ENCODE peak calls at places on chromosomes 12 and 14, in ten cellular contexts. C, J, L, N, Q, Y, Z, R, W and G are unnamed samples.

GRCh38 chr12:121217761-121218160 is 7.8 kb downstream of the P2RX4 start:
- DNase-seq in C (no peak), J (no peak), L (no peak), N (no peak), Q (no peak), Y (no peak), Z (no peak), R (no peak), W (no peak), G (no peak)

GRCh38 chr14:55752580-55753365 is 172.8 kb downstream of the KTN1 start:
- DNase-seq in C (no peak), J (no peak), L (no peak), N (peak; percentile 61), Q (no peak), Y (peak; percentile 38), Z (no peak), R (no peak), W (no peak), G (no peak)

GRCh38 chr12:93757792-93758694 is 80.9 kb downstream of the CRADD start:
- DNase-seq in C (no peak), J (no peak), L (no peak), N (no peak), Q (no peak), Y (no peak), Z (no peak), R (no peak), W (no peak), G (no peak)

GRCh38 chr14:106831322-106831720 is 1304.9 kb downstream of the TMEM121 start:
- DNase-seq in C (peak; percentile 83), J (peak; percentile 54), L (no peak), N (no peak), Q (no peak), Y (no peak), Z (peak; percentile 60), R (no peak), W (no peak), G (no peak)

GRCh38 chr14:69574266-69574953 is at the start of gene CCDC177:
- DNase-seq in C (peak; percentile 67), J (peak; percentile 83), L (peak; percentile 29), N (peak; percentile 46), Q (peak; percentile 74), Y (peak; percentile 72), Z (peak; percentile 79), R (peak; percentile 45), W (peak; percentile 40), G (peak; percentile 87)

GRCh38 chr12:132275110-132275531 is 54.3 kb downstream of the GALNT9 start:
- DNase-seq in C (no peak), J (no peak), L (no peak), N (no peak), Q (peak; percentile 48), Y (peak; percentile 78), Z (no peak), R (no peak), W (no peak), G (no peak)

GRCh38 chr12:54383041-54383609 is 1.4 kb downstream of the ZNF385A start:
- DNase-seq in C (no peak), J (no peak), L (no peak), N (peak; percentile 79), Q (no peak), Y (peak; percentile 90), Z (no peak), R (no peak), W (no peak), G (no peak)

GRCh38 chr14:102545461-102546265 is 36.1 kb upstream of the ANKRD9 start:
- DNase-seq in C (no peak), J (no peak), L (no peak), N (no peak), Q (no peak), Y (no peak), Z (no peak), R (no peak), W (no peak), G (no peak)

GRCh38 chr12:28966049-28966778 is 182.9 kb upstream of the FAR2 start:
- DNase-seq in C (no peak), J (no peak), L (no peak), N (peak; percentile 44), Q (no peak), Y (no peak), Z (no peak), R (no peak), W (peak; percentile 25), G (no peak)

GRCh38 chr12:41242613-41243012 is 54.5 kb downstream of the PDZRN4 start:
- DNase-seq in C (no peak), J (no peak), L (no peak), N (no peak), Q (no peak), Y (no peak), Z (no peak), R (no peak), W (no peak), G (no peak)

GRCh38 chr12:120661432-120661831 is 21.0 kb downstream of the CABP1 start:
- DNase-seq in C (no peak), J (no peak), L (no peak), N (no peak), Q (no peak), Y (no peak), Z (no peak), R (no peak), W (no peak), G (no peak)

GRCh38 chr12:77151030-77151429 is 85.7 kb upstream of the E2F7 start:
- DNase-seq in C (no peak), J (no peak), L (no peak), N (no peak), Q (no peak), Y (peak; percentile 13), Z (no peak), R (no peak), W (no peak), G (no peak)

GRCh38 chr14:92690171-92691011 is 58.0 kb downstream of the LGMN start:
- DNase-seq in C (no peak), J (no peak), L (no peak), N (peak; percentile 59), Q (no peak), Y (peak; percentile 74), Z (no peak), R (no peak), W (no peak), G (no peak)

GRCh38 chr12:122841544-122842321 is 6.5 kb downstream of the HIP1R start:
- DNase-seq in C (no peak), J (no peak), L (no peak), N (peak; percentile 56), Q (no peak), Y (no peak), Z (no peak), R (peak; percentile 72), W (no peak), G (no peak)

GRCh38 chr12:124929649-124930419 is 15.4 kb upstream of the UBC start:
- DNase-seq in C (no peak), J (no peak), L (no peak), N (no peak), Q (no peak), Y (no peak), Z (no peak), R (no peak), W (no peak), G (no peak)

GRCh38 chr14:73633115-73633514 is 11.7 kb upstream of the DNAL1 start:
- DNase-seq in C (no peak), J (no peak), L (no peak), N (no peak), Q (no peak), Y (no peak), Z (no peak), R (no peak), W (no peak), G (no peak)

GRCh38 chr12:75837700-75838099 is 193.9 kb downstream of the PHLDA1 start:
- DNase-seq in C (no peak), J (no peak), L (no peak), N (no peak), Q (no peak), Y (no peak), Z (no peak), R (no peak), W (no peak), G (no peak)

GRCh38 chr14:90362558-90362896 is 30.8 kb upstream of the NRDE2 start:
- DNase-seq in C (no peak), J (no peak), L (no peak), N (no peak), Q (no peak), Y (no peak), Z (no peak), R (no peak), W (no peak), G (no peak)
- TF ChIP-seq CTCF in C (no peak), J (no peak), L (no peak), N (no peak), Q (no peak), Y (no peak), Z (no peak), R (no peak), W (no peak), G (no peak)

GRCh38 chr14:52917732-52918131 is 33.1 kb downstream of the FERMT2 start:
- DNase-seq in C (no peak), J (no peak), L (no peak), N (no peak), Q (no peak), Y (no peak), Z (no peak), R (no peak), W (no peak), G (no peak)
- TF ChIP-seq CTCF in C (no peak), J (no peak), L (no peak), N (no peak), Q (no peak), Y (no peak), Z (no peak), R (no peak), W (no peak), G (no peak)

GRCh38 chr14:30191639-30192279 is 264.1 kb upstream of the PRKD1 start:
- DNase-seq in C (no peak), J (no peak), L (no peak), N (no peak), Q (no peak), Y (no peak), Z (no peak), R (no peak), W (no peak), G (no peak)

GRCh38 chr14:30180219-30180618 is 252.6 kb upstream of the PRKD1 start:
- DNase-seq in C (no peak), J (no peak), L (no peak), N (peak; percentile 19), Q (no peak), Y (no peak), Z (no peak), R (no peak), W (no peak), G (no peak)

DNA sequence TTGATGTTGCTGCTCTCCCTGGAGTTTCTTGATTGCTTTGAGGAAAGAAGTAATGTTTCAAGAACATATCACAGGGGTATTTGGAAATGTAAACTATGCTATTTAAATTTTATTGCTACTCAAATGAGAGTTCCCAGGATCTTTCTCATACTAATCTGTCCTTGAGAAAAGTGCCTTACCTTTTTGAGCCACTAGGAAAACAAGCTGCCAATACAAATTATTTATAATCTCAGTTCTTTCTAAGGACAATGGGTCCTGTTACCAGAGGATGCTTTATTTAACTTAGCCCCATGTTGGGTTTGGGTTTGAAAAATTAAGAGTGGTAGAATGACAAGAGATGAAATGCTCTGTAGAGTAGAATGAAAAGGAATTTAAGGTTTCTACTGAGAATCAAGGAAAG is 258.2 kb upstream of the PRKD1 start:
- DNase-seq in C (no peak), J (no peak), L (no peak), N (no peak), Q (no peak), Y (no peak), Z (no peak), R (no peak), W (no peak), G (no peak)
- TF ChIP-seq CTCF in C (no peak), J (no peak), L (no peak), N (peak; percentile 10), Q (peak; percentile 47), Y (no peak), Z (no peak), R (no peak), W (no peak), G (no peak)

GRCh38 chr12:39375206-39375808 is 67.6 kb downstream of the KIF21A start:
- DNase-seq in C (no peak), J (no peak), L (no peak), N (peak; percentile 21), Q (no peak), Y (no peak), Z (no peak), R (no peak), W (no peak), G (no peak)
- TF ChIP-seq CTCF in C (no peak), J (no peak), L (no peak), N (peak; percentile 3), Q (peak; percentile 18), Y (no peak), Z (no peak), R (no peak), W (no peak), G (peak; percentile 22)